ENCODE peak calls at places on chromosomes 16 and 17, in ten cellular contexts. One of them, this sample, is unnamed.

GRCh38 chr17:77634710-77635109 is 323.8 kb upstream of the TNRC6C start:
- DNase-seq in RWPE1: no peak
- DNase-seq in mammary epithelial cell: no peak
- DNase-seq in retina: no peak
- DNase-seq in stomach: no peak
- DNase-seq in foreskin keratinocyte: no peak
- DNase-seq in cardiac fibroblast: no peak
- DNase-seq in GM13977: peak; percentile 74
- DNase-seq in KG1: no peak
- DNase-seq in lower lobe of right lung: no peak
- DNase-seq in this sample: no peak

GRCh38 chr17:36808181-36808661 is 129.1 kb upstream of the LHX1 start:
- DNase-seq in foreskin keratinocyte: no peak
- DNase-seq in RWPE1: peak; percentile 18
- DNase-seq in lower lobe of right lung: no peak
- DNase-seq in cardiac fibroblast: peak; percentile 20
- DNase-seq in retina: peak; percentile 84
- DNase-seq in stomach: no peak
- DNase-seq in GM13977: no peak
- DNase-seq in mammary epithelial cell: peak; percentile 19
- DNase-seq in KG1: no peak
- DNase-seq in this sample: no peak

GRCh38 chr16:58543685-58544084 is 28.4 kb downstream of the SETD6 start:
- DNase-seq in cardiac fibroblast: no peak
- DNase-seq in GM13977: no peak
- DNase-seq in RWPE1: no peak
- DNase-seq in foreskin keratinocyte: no peak
- DNase-seq in KG1: no peak
- DNase-seq in lower lobe of right lung: no peak
- DNase-seq in retina: no peak
- DNase-seq in mammary epithelial cell: no peak
- DNase-seq in stomach: no peak
- DNase-seq in this sample: no peak

GRCh38 chr16:3141781-3142311 is 7.0 kb downstream of the ZNF213 start:
- DNase-seq in KG1: no peak
- DNase-seq in retina: no peak
- DNase-seq in mammary epithelial cell: no peak
- DNase-seq in lower lobe of right lung: peak; percentile 35
- DNase-seq in GM13977: no peak
- DNase-seq in foreskin keratinocyte: no peak
- DNase-seq in RWPE1: no peak
- DNase-seq in cardiac fibroblast: no peak
- DNase-seq in stomach: no peak
- DNase-seq in this sample: no peak

GRCh38 chr16:4677390-4677789 is 16.0 kb upstream of the NUDT16L1 start:
- DNase-seq in stomach: no peak
- DNase-seq in retina: no peak
- DNase-seq in lower lobe of right lung: peak; percentile 68
- DNase-seq in KG1: no peak
- DNase-seq in foreskin keratinocyte: no peak
- DNase-seq in GM13977: no peak
- DNase-seq in RWPE1: no peak
- DNase-seq in cardiac fibroblast: no peak
- DNase-seq in mammary epithelial cell: no peak
- DNase-seq in this sample: no peak

GRCh38 chr17:75683467-75684041 is 16.4 kb downstream of the SAP30BP start:
- DNase-seq in cardiac fibroblast: peak; percentile 82
- DNase-seq in mammary epithelial cell: peak; percentile 90
- DNase-seq in GM13977: no peak
- DNase-seq in lower lobe of right lung: no peak
- DNase-seq in RWPE1: peak; percentile 81
- DNase-seq in KG1: no peak
- DNase-seq in retina: no peak
- DNase-seq in foreskin keratinocyte: no peak
- DNase-seq in stomach: peak; percentile 56
- DNase-seq in this sample: no peak

GRCh38 chr16:74811911-74812310 is 37.3 kb upstream of the FA2H start:
- DNase-seq in lower lobe of right lung: no peak
- DNase-seq in GM13977: no peak
- DNase-seq in cardiac fibroblast: no peak
- DNase-seq in mammary epithelial cell: no peak
- DNase-seq in foreskin keratinocyte: no peak
- DNase-seq in RWPE1: no peak
- DNase-seq in retina: no peak
- DNase-seq in stomach: no peak
- DNase-seq in KG1: no peak
- DNase-seq in this sample: no peak

GRCh38 chr16:82972520-82972919 is 345.8 kb downstream of the CDH13 start:
- DNase-seq in GM13977: no peak
- DNase-seq in RWPE1: no peak
- DNase-seq in mammary epithelial cell: no peak
- DNase-seq in retina: peak; percentile 14
- DNase-seq in cardiac fibroblast: no peak
- DNase-seq in lower lobe of right lung: no peak
- DNase-seq in foreskin keratinocyte: no peak
- DNase-seq in KG1: no peak
- DNase-seq in stomach: no peak
- DNase-seq in this sample: no peak

GRCh38 chr16:35792516-35793285 is 2333.3 kb downstream of the TP53TG3F start:
- DNase-seq in KG1: no peak
- DNase-seq in lower lobe of right lung: no peak
- DNase-seq in cardiac fibroblast: no peak
- DNase-seq in RWPE1: no peak
- DNase-seq in GM13977: no peak
- DNase-seq in foreskin keratinocyte: no peak
- DNase-seq in stomach: no peak
- DNase-seq in retina: no peak
- DNase-seq in mammary epithelial cell: no peak
- DNase-seq in this sample: no peak

GRCh38 chr17:70622382-70623260 is 453.3 kb downstream of the KCNJ2 start:
- DNase-seq in GM13977: peak; percentile 50
- DNase-seq in lower lobe of right lung: peak; percentile 51
- DNase-seq in retina: peak; percentile 22
- DNase-seq in mammary epithelial cell: peak; percentile 30
- DNase-seq in RWPE1: peak; percentile 30
- DNase-seq in stomach: peak; percentile 42
- DNase-seq in foreskin keratinocyte: no peak
- DNase-seq in cardiac fibroblast: peak; percentile 48
- DNase-seq in KG1: peak; percentile 19
- DNase-seq in this sample: no peak

GRCh38 chr17:39627717-39628516 is 1.2 kb downstream of the PPP1R1B start:
- DNase-seq in stomach: no peak
- DNase-seq in lower lobe of right lung: no peak
- DNase-seq in GM13977: no peak
- DNase-seq in mammary epithelial cell: no peak
- DNase-seq in KG1: no peak
- DNase-seq in RWPE1: no peak
- DNase-seq in foreskin keratinocyte: no peak
- DNase-seq in retina: peak; percentile 61
- DNase-seq in cardiac fibroblast: no peak
- DNase-seq in this sample: no peak

GRCh38 chr16:87076950-87077749 is 240.0 kb downstream of the C16orf95 start:
- DNase-seq in cardiac fibroblast: peak; percentile 78
- DNase-seq in KG1: no peak
- DNase-seq in stomach: peak; percentile 69
- DNase-seq in foreskin keratinocyte: peak; percentile 50
- DNase-seq in GM13977: no peak
- DNase-seq in RWPE1: peak; percentile 30
- DNase-seq in lower lobe of right lung: peak; percentile 70
- DNase-seq in retina: peak; percentile 26
- DNase-seq in mammary epithelial cell: peak; percentile 60
- DNase-seq in this sample: no peak

GRCh38 chr16:67718668-67719047 is 458 bp downstream of the GFOD2 start:
- DNase-seq in KG1: no peak
- DNase-seq in retina: no peak
- DNase-seq in GM13977: peak; percentile 64
- DNase-seq in foreskin keratinocyte: no peak
- DNase-seq in stomach: no peak
- DNase-seq in mammary epithelial cell: peak; percentile 23
- DNase-seq in lower lobe of right lung: no peak
- DNase-seq in RWPE1: no peak
- DNase-seq in cardiac fibroblast: no peak
- DNase-seq in this sample: no peak

GRCh38 chr17:7340179-7340578 is 3.9 kb downstream of the ACAP1 start:
- DNase-seq in retina: no peak
- DNase-seq in cardiac fibroblast: peak; percentile 31
- DNase-seq in lower lobe of right lung: no peak
- DNase-seq in foreskin keratinocyte: no peak
- DNase-seq in RWPE1: no peak
- DNase-seq in GM13977: no peak
- DNase-seq in KG1: no peak
- DNase-seq in mammary epithelial cell: no peak
- DNase-seq in stomach: no peak
- DNase-seq in this sample: no peak

GRCh38 chr17:56653877-56654276 is 60.4 kb downstream of the NOG start:
- DNase-seq in retina: no peak
- DNase-seq in mammary epithelial cell: peak; percentile 75
- DNase-seq in cardiac fibroblast: peak; percentile 32
- DNase-seq in RWPE1: peak; percentile 54
- DNase-seq in GM13977: peak; percentile 67
- DNase-seq in lower lobe of right lung: no peak
- DNase-seq in stomach: no peak
- DNase-seq in foreskin keratinocyte: peak; percentile 32
- DNase-seq in KG1: no peak
- DNase-seq in this sample: peak; percentile 85

GRCh38 chr16:11913425-11914079 is 2.2 kb downstream of the GSPT1 start:
- DNase-seq in lower lobe of right lung: no peak
- DNase-seq in cardiac fibroblast: peak; percentile 41
- DNase-seq in mammary epithelial cell: peak; percentile 75
- DNase-seq in stomach: no peak
- DNase-seq in KG1: no peak
- DNase-seq in foreskin keratinocyte: no peak
- DNase-seq in RWPE1: no peak
- DNase-seq in retina: no peak
- DNase-seq in GM13977: no peak
- DNase-seq in this sample: peak; percentile 14

GRCh38 chr17:29116652-29117439 is 63.4 kb downstream of the MYO18A start:
- DNase-seq in stomach: peak; percentile 82
- DNase-seq in GM13977: peak; percentile 83
- DNase-seq in cardiac fibroblast: peak; percentile 77
- DNase-seq in KG1: peak; percentile 17
- DNase-seq in mammary epithelial cell: peak; percentile 27
- DNase-seq in lower lobe of right lung: peak; percentile 90
- DNase-seq in retina: peak; percentile 85
- DNase-seq in RWPE1: peak; percentile 56
- DNase-seq in foreskin keratinocyte: no peak
- DNase-seq in this sample: peak; percentile 58

GRCh38 chr17:2237521-2237921 is 66.1 kb downstream of the SMG6 start:
- DNase-seq in retina: no peak
- DNase-seq in cardiac fibroblast: no peak
- DNase-seq in KG1: no peak
- DNase-seq in lower lobe of right lung: no peak
- DNase-seq in mammary epithelial cell: peak; percentile 24
- DNase-seq in RWPE1: no peak
- DNase-seq in GM13977: no peak
- DNase-seq in stomach: no peak
- DNase-seq in foreskin keratinocyte: no peak
- DNase-seq in this sample: no peak

GRCh38 chr16:83661656-83662055 is 146.1 kb upstream of the HSBP1 start:
- DNase-seq in cardiac fibroblast: no peak
- DNase-seq in lower lobe of right lung: no peak
- DNase-seq in foreskin keratinocyte: peak; percentile 76
- DNase-seq in KG1: no peak
- DNase-seq in mammary epithelial cell: peak; percentile 85
- DNase-seq in RWPE1: peak; percentile 60
- DNase-seq in retina: no peak
- DNase-seq in GM13977: no peak
- DNase-seq in stomach: no peak
- DNase-seq in this sample: no peak

GRCh38 chr17:47276868-47277267 is 23.2 kb downstream of the ITGB3 start:
- DNase-seq in KG1: no peak
- DNase-seq in lower lobe of right lung: no peak
- DNase-seq in foreskin keratinocyte: peak; percentile 58
- DNase-seq in RWPE1: no peak
- DNase-seq in GM13977: no peak
- DNase-seq in mammary epithelial cell: peak; percentile 70
- DNase-seq in stomach: peak; percentile 64
- DNase-seq in retina: no peak
- DNase-seq in cardiac fibroblast: peak; percentile 87
- DNase-seq in this sample: no peak

GRCh38 chr17:63838586-63839184 is 3.8 kb downstream of the SMARCD2 start:
- DNase-seq in KG1: no peak
- DNase-seq in lower lobe of right lung: peak; percentile 92
- DNase-seq in mammary epithelial cell: peak; percentile 60
- DNase-seq in foreskin keratinocyte: no peak
- DNase-seq in GM13977: no peak
- DNase-seq in stomach: peak; percentile 94
- DNase-seq in RWPE1: peak; percentile 67
- DNase-seq in retina: no peak
- DNase-seq in cardiac fibroblast: peak; percentile 77
- DNase-seq in this sample: no peak

GRCh38 chr17:55286681-55287589 is 22.2 kb downstream of the HLF start:
- DNase-seq in GM13977: no peak
- DNase-seq in mammary epithelial cell: peak; percentile 35
- DNase-seq in retina: no peak
- DNase-seq in stomach: peak; percentile 78
- DNase-seq in lower lobe of right lung: no peak
- DNase-seq in cardiac fibroblast: no peak
- DNase-seq in RWPE1: peak; percentile 64
- DNase-seq in KG1: no peak
- DNase-seq in foreskin keratinocyte: no peak
- DNase-seq in this sample: no peak

GRCh38 chr17:47423406-47424295 is 99.9 kb downstream of the EFCAB13 start:
- DNase-seq in retina: peak; percentile 67
- DNase-seq in foreskin keratinocyte: no peak
- DNase-seq in RWPE1: peak; percentile 20
- DNase-seq in mammary epithelial cell: peak; percentile 23
- DNase-seq in GM13977: peak; percentile 52
- DNase-seq in KG1: no peak
- DNase-seq in cardiac fibroblast: peak; percentile 1
- DNase-seq in stomach: peak; percentile 71
- DNase-seq in lower lobe of right lung: peak; percentile 49
- DNase-seq in this sample: no peak

GRCh38 chr17:76992911-76993310 is 124.7 kb downstream of the MGAT5B start:
- DNase-seq in KG1: no peak
- DNase-seq in retina: no peak
- DNase-seq in lower lobe of right lung: no peak
- DNase-seq in GM13977: no peak
- DNase-seq in foreskin keratinocyte: no peak
- DNase-seq in RWPE1: no peak
- DNase-seq in cardiac fibroblast: no peak
- DNase-seq in mammary epithelial cell: no peak
- DNase-seq in stomach: no peak
- DNase-seq in this sample: no peak

This sample was measured in stimulated activated naive CD4-positive, alpha-beta T cell.